ENCODE peak calls at places on chromosomes 11 and 22, in seven cellular contexts. R is NCI-H2081 treated with DMSO at 0.1 percent for 48 hours; K is HFF-Myc; I is H54; V is stimulated activated CD4-positive, alpha-beta T cell treated with anti-CD3 and anti-CD28 coated beads, Interleukin-1b, Interleukin-23, amount 100 ng/mL, for 48 hours; J is astrocyte of the hippocampus; Q is stimulated activated CD8-positive, alpha-beta memory T cell treated with anti-CD3 and anti-CD28 coated beads, Interleukin-4, amount 100 ng/mL, for 1 hour. L is an unnamed sample.

GRCh38 chr11:11657101-11657935 is 35.5 kb upstream of the GALNT18 start:
- DNase-seq in R (no peak), K (no peak), I (no peak), V (no peak), J (no peak), Q (no peak), L (no peak)

GRCh38 chr11:35272391-35272821 is 133.4 kb downstream of the CD44 start:
- DNase-seq in R (no peak), K (no peak), I (no peak), V (peak), J (no peak), Q (no peak), L (no peak)

GRCh38 chr11:68373810-68374501 is 61.6 kb downstream of the LRP5 start:
- DNase-seq in R (no peak), K (no peak), I (no peak), V (no peak), J (peak), Q (no peak), L (no peak)

GRCh38 chr22:49733631-49734030 is 94.0 kb downstream of the BRD1 start:
- DNase-seq in R (no peak), K (no peak), I (no peak), V (no peak), J (no peak), Q (no peak), L (no peak)

GRCh38 chr22:50301581-50301991 is 5.9 kb downstream of the PLXNB2 start:
- DNase-seq in R (peak), K (no peak), I (no peak), V (no peak), J (peak), Q (no peak), L (no peak)

GRCh38 chr22:25172153-25172552 is 27.5 kb upstream of the CRYBB3 start:
- DNase-seq in R (no peak), K (no peak), I (no peak), V (peak), J (peak), Q (no peak), L (no peak)

GRCh38 chr11:120063686-120064340 is 74.1 kb downstream of the TRIM29 start:
- DNase-seq in R (no peak), K (no peak), I (no peak), V (no peak), J (no peak), Q (no peak), L (no peak)

GRCh38 chr11:90241414-90241813 is 18.6 kb upstream of the CHORDC1 start:
- DNase-seq in R (no peak), K (no peak), I (no peak), V (no peak), J (no peak), Q (no peak), L (no peak)

GRCh38 chr11:65695459-65696241 is 16.4 kb upstream of the KAT5 start:
- DNase-seq in R (peak), K (no peak), I (no peak), V (no peak), J (peak), Q (no peak), L (no peak)

GRCh38 chr11:72430743-72431570 is 3.4 kb downstream of the CLPB start:
- DNase-seq in R (no peak), K (no peak), I (peak), V (peak), J (peak), Q (no peak), L (no peak)

GRCh38 chr11:9533736-9534473 is 39.6 kb upstream of the WEE1 start:
- DNase-seq in R (no peak), K (no peak), I (no peak), V (no peak), J (peak), Q (no peak), L (no peak)

GRCh38 chr11:19844806-19845205 is 132.2 kb downstream of the NAV2 start:
- DNase-seq in R (no peak), K (no peak), I (no peak), V (no peak), J (no peak), Q (no peak), L (no peak)